ENCODE peak calls at places on chromosomes 11 and 22, in six cellular contexts. Q is stimulated activated CD4-positive, alpha-beta T cell treated with anti-CD3 and anti-CD28 coated beads, Interleukin-15, amount 100 ng/mL, for 24 hours; U is stimulated activated CD8-positive, alpha-beta memory T cell treated with anti-CD3 and anti-CD28 coated beads, Interleukin-2, amount 100 ng/mL, for 48 hours; Z is GM19239; O is WTC11; W is fibroblast of the aortic adventitia. H is an unnamed sample.

GRCh38 chr11:6057452-6057851 is 26.9 kb upstream of the OR56A1 start:
- DNase-seq in Q (no peak), Z (no peak), W (no peak), O (no peak), U (no peak), H (no peak)

GRCh38 chr22:46508391-46508999 is 28.9 kb downstream of the CELSR1 start:
- DNase-seq in Z (no peak), O (no peak), U (no peak), W (peak), Q (no peak), H (no peak)

GRCh38 chr11:68968306-68969255 is 12.2 kb downstream of the MRGPRD start:
- DNase-seq in Z (no peak), O (peak), W (peak), Q (no peak), U (no peak), H (no peak)

GRCh38 chr11:78365381-78365792 is 52.2 kb downstream of the GAB2 start:
- DNase-seq in Q (no peak), O (peak), U (no peak), Z (no peak), W (peak), H (no peak)

GRCh38 chr11:133968300-133968699 is 11.5 kb upstream of the IGSF9B start:
- DNase-seq in Q (no peak), O (peak), W (no peak), Z (no peak), U (no peak), H (no peak)

GRCh38 chr11:3977078-3977477 is 117.5 kb upstream of the RRM1 start:
- DNase-seq in Z (no peak), U (no peak), W (no peak), Q (no peak), O (no peak), H (no peak)

GRCh38 chr11:17751558-17751957 is 17.0 kb downstream of the KCNC1 start:
- DNase-seq in U (no peak), Q (no peak), W (no peak), O (no peak), Z (no peak), H (no peak)

GRCh38 chr11:121560251-121560650 is 107.5 kb upstream of the SORL1-AS1 start:
- DNase-seq in O (no peak), W (no peak), U (no peak), Z (no peak), Q (no peak), H (no peak)

GRCh38 chr11:12248330-12248729 is 129.0 kb upstream of the PARVA start:
- DNase-seq in W (peak), Q (no peak), U (no peak), Z (no peak), O (peak), H (no peak)

GRCh38 chr11:74929431-74930363 is 19.2 kb downstream of the XRRA1 start:
- DNase-seq in Q (peak), W (peak), O (peak), Z (peak), U (peak), H (peak)

GRCh38 chr22:42536166-42536565 is 16.6 kb upstream of the RRP7A start:
- DNase-seq in U (no peak), W (no peak), Q (no peak), O (no peak), Z (no peak), H (no peak)

GRCh38 chr11:20256925-20257324 is 96.7 kb upstream of the DBX1 start:
- DNase-seq in W (no peak), Z (no peak), O (no peak), Q (no peak), U (no peak), H (no peak)

GRCh38 chr11:57480409-57481137 is 20.2 kb downstream of the RTN4RL2 start:
- DNase-seq in W (peak), O (peak), Z (peak), U (peak), Q (peak), H (no peak)

GRCh38 chr11:10483584-10483983 is 28.5 kb downstream of the AMPD3 start:
- DNase-seq in W (no peak), Z (no peak), U (no peak), Q (no peak), O (no peak), H (no peak)

GRCh38 chr11:27116684-27117083 is 76.1 kb downstream of the BBOX1 start:
- DNase-seq in O (no peak), W (peak), Q (no peak), U (no peak), Z (no peak), H (no peak)

GRCh38 chr22:32781695-32782094 is 19.8 kb upstream of the TIMP3 start:
- DNase-seq in Q (no peak), Z (no peak), U (no peak), W (peak), O (no peak), H (no peak)

GRCh38 chr11:114060402-114061052 is 1.0 kb downstream of the ZBTB16 start:
- DNase-seq in Q (peak), O (peak), U (no peak), W (peak), Z (no peak), H (peak)

GRCh38 chr11:12195773-12196172 is 85.4 kb downstream of the MICAL2 start:
- DNase-seq in O (no peak), W (no peak), U (no peak), Z (peak), Q (peak), H (peak)

GRCh38 chr22:20857838-20858614 is 585 bp downstream of the PI4KA start:
- DNase-seq in Q (peak), Z (peak), U (peak), O (peak), W (peak), H (peak)

GRCh38 chr11:31968774-31969433 is 122.0 kb upstream of the RCN1 start:
- DNase-seq in O (no peak), Z (no peak), W (peak), U (no peak), Q (no peak), H (no peak)